ENCODE peak calls at places on chromosomes 13 and 19, in eight cellular contexts. One of them, this sample, is unnamed.

GRCh38 chr13:30409911-30410704 is 12.2 kb upstream of the UBE2L5 start:
- DNase-seq in sigmoid colon: peak
- DNase-seq in stomach: no peak
- DNase-seq in SK-N-SH: no peak
- DNase-seq in tibial nerve: no peak
- DNase-seq in upper lobe of left lung: no peak
- DNase-seq in ovary: peak
- DNase-seq in A549: peak
- DNase-seq in this sample: no peak

GRCh38 chr13:23724196-23724970 is 154.2 kb downstream of the TNFRSF19 start:
- DNase-seq in stomach: no peak
- DNase-seq in ovary: no peak
- DNase-seq in tibial nerve: no peak
- DNase-seq in upper lobe of left lung: no peak
- DNase-seq in A549: no peak
- DNase-seq in SK-N-SH: no peak
- DNase-seq in sigmoid colon: no peak
- DNase-seq in this sample: no peak

GRCh38 chr13:74191036-74191809 is 57.0 kb upstream of the KLF12 start:
- DNase-seq in SK-N-SH: no peak
- DNase-seq in ovary: no peak
- DNase-seq in tibial nerve: no peak
- DNase-seq in upper lobe of left lung: no peak
- DNase-seq in stomach: no peak
- DNase-seq in sigmoid colon: no peak
- DNase-seq in A549: no peak
- DNase-seq in this sample: no peak

GRCh38 chr19:29671393-29672076 is 6.3 kb downstream of the PLEKHF1 start:
- DNase-seq in ovary: no peak
- DNase-seq in SK-N-SH: no peak
- DNase-seq in tibial nerve: no peak
- DNase-seq in A549: peak
- DNase-seq in stomach: peak
- DNase-seq in upper lobe of left lung: peak
- DNase-seq in sigmoid colon: peak
- DNase-seq in this sample: no peak

GRCh38 chr13:97388385-97388784 is 45.6 kb upstream of the RAP2A start:
- DNase-seq in SK-N-SH: peak
- DNase-seq in tibial nerve: no peak
- DNase-seq in sigmoid colon: no peak
- DNase-seq in ovary: no peak
- DNase-seq in A549: no peak
- DNase-seq in stomach: no peak
- DNase-seq in upper lobe of left lung: no peak
- DNase-seq in this sample: no peak

GRCh38 chr13:20370815-20371421 is 138.8 kb upstream of the GJB6 start:
- DNase-seq in SK-N-SH: no peak
- DNase-seq in tibial nerve: no peak
- DNase-seq in sigmoid colon: no peak
- DNase-seq in A549: no peak
- DNase-seq in ovary: no peak
- DNase-seq in stomach: no peak
- DNase-seq in upper lobe of left lung: no peak
- DNase-seq in this sample: no peak

GRCh38 chr13:20713014-20713376 is 9.5 kb downstream of the IL17D start:
- DNase-seq in stomach: no peak
- DNase-seq in SK-N-SH: no peak
- DNase-seq in upper lobe of left lung: no peak
- DNase-seq in tibial nerve: no peak
- DNase-seq in A549: no peak
- DNase-seq in ovary: no peak
- DNase-seq in sigmoid colon: no peak
- DNase-seq in this sample: no peak

GRCh38 chr13:31860002-31860401 is 120.7 kb downstream of the RXFP2 start:
- DNase-seq in sigmoid colon: no peak
- DNase-seq in upper lobe of left lung: no peak
- DNase-seq in A549: no peak
- DNase-seq in tibial nerve: no peak
- DNase-seq in stomach: no peak
- DNase-seq in SK-N-SH: peak
- DNase-seq in ovary: no peak
- DNase-seq in this sample: no peak

GRCh38 chr19:57689750-57690149 is 8.0 kb downstream of the ZNF551 start:
- DNase-seq in stomach: no peak
- DNase-seq in A549: no peak
- DNase-seq in sigmoid colon: peak
- DNase-seq in tibial nerve: no peak
- DNase-seq in SK-N-SH: no peak
- DNase-seq in ovary: no peak
- DNase-seq in upper lobe of left lung: no peak
- DNase-seq in this sample: no peak

GRCh38 chr19:7970716-7971448 is 27.4 kb upstream of the TIMM44 start:
- DNase-seq in tibial nerve: peak
- DNase-seq in ovary: no peak
- DNase-seq in A549: peak
- DNase-seq in sigmoid colon: no peak
- DNase-seq in SK-N-SH: peak
- DNase-seq in upper lobe of left lung: no peak
- DNase-seq in stomach: peak
- DNase-seq in this sample: no peak

GRCh38 chr13:40341086-40341471 is 325.4 kb downstream of the FOXO1 start:
- DNase-seq in sigmoid colon: no peak
- DNase-seq in stomach: no peak
- DNase-seq in tibial nerve: no peak
- DNase-seq in ovary: no peak
- DNase-seq in SK-N-SH: no peak
- DNase-seq in upper lobe of left lung: no peak
- DNase-seq in A549: no peak
- DNase-seq in this sample: no peak
- TF ChIP-seq EP300 in sigmoid colon: no peak
- TF ChIP-seq EP300 in stomach: no peak
- TF ChIP-seq EP300 in tibial nerve: no peak
- TF ChIP-seq EP300 in ovary: no peak
- TF ChIP-seq EP300 in SK-N-SH: no peak
- TF ChIP-seq EP300 in upper lobe of left lung: no peak
- TF ChIP-seq EP300 in A549: no peak
- TF ChIP-seq EP300 in this sample: no peak

DNA sequence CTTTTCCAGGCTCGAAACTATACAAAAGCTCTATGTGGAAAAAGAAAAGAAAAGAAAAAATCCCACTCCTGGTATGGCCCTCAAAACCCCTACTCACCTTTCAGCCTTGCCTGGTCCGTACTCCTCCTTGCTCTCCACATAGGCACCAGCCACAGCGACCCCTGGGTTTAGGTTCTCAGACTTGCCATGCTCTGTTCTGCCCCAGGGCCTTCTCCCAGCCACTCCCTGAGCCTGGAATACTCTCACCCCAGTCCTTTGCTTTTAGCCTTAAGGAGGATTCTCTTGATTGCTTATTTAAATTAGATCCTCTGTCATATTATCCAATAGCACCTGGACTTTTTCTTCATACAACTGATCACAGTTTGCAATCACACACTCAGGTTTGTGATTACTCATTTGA is 522.5 kb downstream of the DIAPH3 start:
- DNase-seq in A549: no peak
- DNase-seq in stomach: no peak
- DNase-seq in tibial nerve: no peak
- DNase-seq in sigmoid colon: no peak
- DNase-seq in upper lobe of left lung: no peak
- DNase-seq in ovary: no peak
- DNase-seq in SK-N-SH: no peak
- DNase-seq in this sample: no peak
- TF ChIP-seq CTCF in A549: no peak
- TF ChIP-seq CTCF in stomach: no peak
- TF ChIP-seq CTCF in tibial nerve: no peak
- TF ChIP-seq CTCF in sigmoid colon: no peak
- TF ChIP-seq CTCF in upper lobe of left lung: no peak
- TF ChIP-seq CTCF in ovary: no peak
- TF ChIP-seq CTCF in SK-N-SH: no peak
- TF ChIP-seq CTCF in this sample: no peak

DNA sequence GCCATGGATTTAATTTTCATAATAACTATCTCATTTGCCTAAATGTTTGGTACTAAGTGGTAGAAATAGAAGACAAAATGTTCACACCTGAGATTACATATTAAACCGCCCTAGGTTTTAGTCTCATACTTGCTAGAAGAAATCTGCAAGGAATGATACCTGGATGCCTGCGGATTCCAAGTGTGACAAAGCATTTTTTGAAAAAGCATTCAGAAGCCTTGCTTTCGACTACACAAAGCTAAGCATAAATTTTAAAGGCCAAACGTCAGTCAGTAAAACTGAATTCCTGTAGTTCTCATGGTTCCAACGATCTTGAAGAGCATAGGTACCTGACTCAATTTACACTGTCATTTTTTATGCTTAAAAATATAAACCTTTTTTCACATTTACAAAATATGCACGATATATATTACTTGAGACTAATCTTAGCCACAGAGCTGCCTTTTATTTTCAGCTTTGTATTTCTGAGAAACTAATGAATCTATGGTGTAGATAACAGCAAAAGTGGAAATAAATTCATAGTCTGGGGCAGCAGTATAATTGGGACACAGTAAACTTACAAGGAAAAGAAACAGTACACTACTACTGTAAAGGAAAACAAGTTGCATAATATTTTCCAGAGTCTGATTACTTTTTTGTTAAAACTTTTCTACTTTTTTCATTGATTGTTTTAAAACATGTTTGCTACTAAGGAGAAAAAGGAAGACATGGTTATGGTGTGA is 1.2 kb upstream of the LRRC63 start:
- DNase-seq in SK-N-SH: no peak
- DNase-seq in stomach: no peak
- DNase-seq in tibial nerve: no peak
- DNase-seq in sigmoid colon: no peak
- DNase-seq in ovary: no peak
- DNase-seq in upper lobe of left lung: no peak
- DNase-seq in A549: no peak
- DNase-seq in this sample: no peak
- TF ChIP-seq EP300 in SK-N-SH: no peak
- TF ChIP-seq EP300 in stomach: no peak
- TF ChIP-seq EP300 in tibial nerve: no peak
- TF ChIP-seq EP300 in sigmoid colon: no peak
- TF ChIP-seq EP300 in ovary: no peak
- TF ChIP-seq EP300 in upper lobe of left lung: no peak
- TF ChIP-seq EP300 in A549: no peak
- TF ChIP-seq EP300 in this sample: no peak

GRCh38 chr19:4555657-4556561 is 3.6 kb downstream of the SEMA6B start:
- DNase-seq in stomach: no peak
- DNase-seq in upper lobe of left lung: no peak
- DNase-seq in sigmoid colon: no peak
- DNase-seq in SK-N-SH: peak
- DNase-seq in A549: peak
- DNase-seq in tibial nerve: no peak
- DNase-seq in ovary: peak
- DNase-seq in this sample: no peak

GRCh38 chr19:4556574-4557185 is 2.8 kb downstream of the SEMA6B start:
- DNase-seq in sigmoid colon: no peak
- DNase-seq in A549: peak
- DNase-seq in tibial nerve: no peak
- DNase-seq in upper lobe of left lung: no peak
- DNase-seq in ovary: peak
- DNase-seq in stomach: no peak
- DNase-seq in SK-N-SH: peak
- DNase-seq in this sample: no peak

GRCh38 chr19:4557971-4558941 is 1.2 kb downstream of the SEMA6B start:
- DNase-seq in tibial nerve: no peak
- DNase-seq in upper lobe of left lung: peak
- DNase-seq in ovary: no peak
- DNase-seq in stomach: peak
- DNase-seq in SK-N-SH: peak
- DNase-seq in sigmoid colon: no peak
- DNase-seq in A549: no peak
- DNase-seq in this sample: no peak

GRCh38 chr19:4559569-4559968 is at the start of gene SEMA6B:
- DNase-seq in SK-N-SH: no peak
- DNase-seq in stomach: peak
- DNase-seq in sigmoid colon: no peak
- DNase-seq in upper lobe of left lung: peak
- DNase-seq in A549: no peak
- DNase-seq in tibial nerve: peak
- DNase-seq in ovary: no peak
- DNase-seq in this sample: peak

GRCh38 chr19:4557186-4557970 is 2.1 kb downstream of the SEMA6B start:
- DNase-seq in sigmoid colon: no peak
- DNase-seq in A549: no peak
- DNase-seq in SK-N-SH: peak
- DNase-seq in ovary: peak
- DNase-seq in stomach: no peak
- DNase-seq in upper lobe of left lung: no peak
- DNase-seq in tibial nerve: no peak
- DNase-seq in this sample: no peak
- TF ChIP-seq CTCF in sigmoid colon: no peak
- TF ChIP-seq CTCF in A549: no peak
- TF ChIP-seq CTCF in SK-N-SH: peak
- TF ChIP-seq CTCF in ovary: no peak
- TF ChIP-seq CTCF in stomach: no peak
- TF ChIP-seq CTCF in upper lobe of left lung: no peak
- TF ChIP-seq CTCF in tibial nerve: no peak
- TF ChIP-seq CTCF in this sample: no peak

DNA sequence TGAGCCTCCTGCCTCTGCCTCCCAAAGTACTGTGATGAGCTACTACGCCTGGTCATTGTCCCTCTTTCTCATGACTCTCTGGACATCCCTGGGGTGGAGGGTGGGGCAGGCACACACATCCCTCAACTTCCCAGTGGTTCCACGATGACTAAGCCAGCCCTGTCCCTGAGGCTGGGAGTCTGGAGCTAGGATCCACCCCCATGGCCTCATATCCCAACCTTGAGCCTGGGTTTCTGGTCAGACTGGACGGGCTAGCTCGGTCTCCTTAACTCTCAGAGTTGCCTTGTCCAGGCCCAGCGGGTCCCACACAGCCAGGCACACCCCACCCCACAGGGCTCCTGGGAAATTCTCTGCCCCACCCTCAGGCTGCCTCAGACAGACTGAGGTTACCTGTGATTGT is 19.6 kb downstream of the IER2 start:
- DNase-seq in SK-N-SH: no peak
- DNase-seq in sigmoid colon: no peak
- DNase-seq in stomach: peak
- DNase-seq in tibial nerve: no peak
- DNase-seq in ovary: no peak
- DNase-seq in upper lobe of left lung: no peak
- DNase-seq in A549: peak
- DNase-seq in this sample: no peak
- TF ChIP-seq EP300 in SK-N-SH: no peak
- TF ChIP-seq EP300 in sigmoid colon: no peak
- TF ChIP-seq EP300 in stomach: no peak
- TF ChIP-seq EP300 in tibial nerve: no peak
- TF ChIP-seq EP300 in ovary: no peak
- TF ChIP-seq EP300 in upper lobe of left lung: no peak
- TF ChIP-seq EP300 in A549: no peak
- TF ChIP-seq EP300 in this sample: no peak

This sample was measured in suprapubic skin.